ENCODE peak calls at places on chromosomes 2 and 18, in four cellular contexts. One of them, this sample, is unnamed.
A peak's percentile ranks its signal among the peaks of the same experiment; 100 is the strongest.

GRCh38 chr2:239394346-239394945 is 6.4 kb downstream of the HDAC4 start:
- DNase-seq in psoas muscle: no peak
- DNase-seq in RWPE1: no peak
- DNase-seq in LoVo: no peak
- DNase-seq in this sample: no peak

GRCh38 chr2:288002-288742 is at the start of gene ALKAL2:
- DNase-seq in psoas muscle: peak; percentile 18
- DNase-seq in LoVo: no peak
- DNase-seq in RWPE1: peak; percentile 26
- DNase-seq in this sample: peak; percentile 60

GRCh38 chr18:43396266-43396665 is 119.0 kb upstream of the SYT4 start:
- DNase-seq in RWPE1: peak; percentile 0
- DNase-seq in LoVo: no peak
- DNase-seq in psoas muscle: no peak
- DNase-seq in this sample: no peak

GRCh38 chr2:230777681-230778080 is 65.0 kb downstream of the CAB39 start:
- DNase-seq in RWPE1: peak; percentile 64
- DNase-seq in psoas muscle: no peak
- DNase-seq in LoVo: peak; percentile 37
- DNase-seq in this sample: no peak

GRCh38 chr2:3379647-3380534 is at the start of gene TRAPPC12:
- DNase-seq in psoas muscle: peak; percentile 89
- DNase-seq in RWPE1: peak; percentile 87
- DNase-seq in LoVo: peak; percentile 94
- DNase-seq in this sample: peak; percentile 90

GRCh38 chr2:218781691-218782528 is at the start of gene CYP27A1:
- DNase-seq in RWPE1: no peak
- DNase-seq in psoas muscle: peak; percentile 61
- DNase-seq in LoVo: no peak
- DNase-seq in this sample: peak; percentile 63

GRCh38 chr2:213246665-213247281 is 37.5 kb upstream of the SPAG16 start:
- DNase-seq in psoas muscle: no peak
- DNase-seq in RWPE1: peak; percentile 13
- DNase-seq in LoVo: peak; percentile 53
- DNase-seq in this sample: peak; percentile 44

GRCh38 chr2:24635181-24635580 is 144.1 kb downstream of the NCOA1 start:
- DNase-seq in LoVo: no peak
- DNase-seq in psoas muscle: no peak
- DNase-seq in RWPE1: no peak
- DNase-seq in this sample: no peak

GRCh38 chr2:158079672-158080071 is 22.0 kb upstream of the UPP2 start:
- DNase-seq in RWPE1: peak; percentile 5
- DNase-seq in LoVo: no peak
- DNase-seq in psoas muscle: no peak
- DNase-seq in this sample: no peak

This sample was measured in adrenal gland.